ENCODE peak calls at places on chromosomes 6 and 20, in ten cellular contexts. One of them, this sample, is unnamed. For H3K9me3, the result is how much of the 10 kb centered on the place peaks cover.

GRCh38 chr6:44304282-44305199 is 8.6 kb downstream of the AARS2 start:
- DNase-seq in CD8-positive, alpha-beta T cell: peak
- DNase-seq in A549: peak
- DNase-seq in uterus: no peak
- DNase-seq in SJSA1: no peak
- DNase-seq in thoracic aorta: no peak
- DNase-seq in neural progenitor cell: peak
- DNase-seq in heart right ventricle: no peak
- DNase-seq in CD4-positive, CD25-positive, alpha-beta regulatory T cell: peak
- DNase-seq in ascending aorta: no peak
- DNase-seq in this sample: no peak

GRCh38 chr6:42690151-42690702 is 32.2 kb downstream of the PRPH2 start:
- DNase-seq in CD8-positive, alpha-beta T cell: no peak
- DNase-seq in SJSA1: no peak
- DNase-seq in CD4-positive, CD25-positive, alpha-beta regulatory T cell: no peak
- DNase-seq in heart right ventricle: no peak
- DNase-seq in neural progenitor cell: no peak
- DNase-seq in thoracic aorta: no peak
- DNase-seq in ascending aorta: no peak
- DNase-seq in uterus: no peak
- DNase-seq in A549: no peak
- DNase-seq in this sample: no peak

GRCh38 chr6:37021356-37022129 is 16.1 kb downstream of the FGD2 start:
- DNase-seq in A549: no peak
- DNase-seq in CD4-positive, CD25-positive, alpha-beta regulatory T cell: peak
- DNase-seq in heart right ventricle: no peak
- DNase-seq in uterus: no peak
- DNase-seq in neural progenitor cell: peak
- DNase-seq in SJSA1: no peak
- DNase-seq in thoracic aorta: no peak
- DNase-seq in ascending aorta: no peak
- DNase-seq in CD8-positive, alpha-beta T cell: peak
- DNase-seq in this sample: no peak

GRCh38 chr20:20083796-20084195 is 31.5 kb downstream of the CFAP61 start:
- DNase-seq in A549: peak
- DNase-seq in CD8-positive, alpha-beta T cell: no peak
- DNase-seq in uterus: no peak
- DNase-seq in heart right ventricle: no peak
- DNase-seq in ascending aorta: no peak
- DNase-seq in thoracic aorta: no peak
- DNase-seq in CD4-positive, CD25-positive, alpha-beta regulatory T cell: peak
- DNase-seq in SJSA1: no peak
- DNase-seq in neural progenitor cell: peak
- DNase-seq in this sample: no peak

GRCh38 chr6:88761237-88762031 is 202.0 kb downstream of the RNGTT start:
- DNase-seq in A549: no peak
- DNase-seq in heart right ventricle: no peak
- DNase-seq in CD4-positive, CD25-positive, alpha-beta regulatory T cell: peak
- DNase-seq in uterus: no peak
- DNase-seq in ascending aorta: no peak
- DNase-seq in CD8-positive, alpha-beta T cell: no peak
- DNase-seq in SJSA1: no peak
- DNase-seq in neural progenitor cell: peak
- DNase-seq in thoracic aorta: no peak
- DNase-seq in this sample: no peak

GRCh38 chr6:40755749-40756452 is 168.7 kb upstream of the LRFN2 start:
- DNase-seq in CD4-positive, CD25-positive, alpha-beta regulatory T cell: no peak
- DNase-seq in heart right ventricle: no peak
- DNase-seq in ascending aorta: no peak
- DNase-seq in neural progenitor cell: no peak
- DNase-seq in SJSA1: no peak
- DNase-seq in uterus: peak
- DNase-seq in A549: no peak
- DNase-seq in thoracic aorta: no peak
- DNase-seq in CD8-positive, alpha-beta T cell: no peak
- DNase-seq in this sample: no peak

GRCh38 chr20:47482705-47483104 is 19.0 kb upstream of the NCOA3 start:
- DNase-seq in ascending aorta: no peak
- DNase-seq in neural progenitor cell: no peak
- DNase-seq in SJSA1: no peak
- DNase-seq in CD8-positive, alpha-beta T cell: no peak
- DNase-seq in heart right ventricle: no peak
- DNase-seq in A549: no peak
- DNase-seq in CD4-positive, CD25-positive, alpha-beta regulatory T cell: no peak
- DNase-seq in uterus: no peak
- DNase-seq in thoracic aorta: no peak
- DNase-seq in this sample: no peak

GRCh38 chr6:109010703-109011102 is 83.9 kb downstream of the SESN1 start:
- DNase-seq in heart right ventricle: no peak
- DNase-seq in neural progenitor cell: no peak
- DNase-seq in CD8-positive, alpha-beta T cell: no peak
- DNase-seq in ascending aorta: no peak
- DNase-seq in CD4-positive, CD25-positive, alpha-beta regulatory T cell: no peak
- DNase-seq in A549: no peak
- DNase-seq in SJSA1: no peak
- DNase-seq in uterus: no peak
- DNase-seq in thoracic aorta: no peak
- DNase-seq in this sample: no peak

GRCh38 chr20:46006031-46006430 is 2.7 kb upstream of the MMP9 start:
- DNase-seq in A549: no peak
- DNase-seq in CD8-positive, alpha-beta T cell: no peak
- DNase-seq in ascending aorta: no peak
- DNase-seq in CD4-positive, CD25-positive, alpha-beta regulatory T cell: no peak
- DNase-seq in SJSA1: no peak
- DNase-seq in uterus: no peak
- DNase-seq in thoracic aorta: no peak
- DNase-seq in heart right ventricle: no peak
- DNase-seq in neural progenitor cell: no peak
- DNase-seq in this sample: no peak

GRCh38 chr6:115219645-115220044 is 841.0 kb downstream of the FRK start:
- DNase-seq in CD8-positive, alpha-beta T cell: no peak
- DNase-seq in neural progenitor cell: no peak
- DNase-seq in thoracic aorta: no peak
- DNase-seq in uterus: no peak
- DNase-seq in heart right ventricle: no peak
- DNase-seq in CD4-positive, CD25-positive, alpha-beta regulatory T cell: no peak
- DNase-seq in SJSA1: no peak
- DNase-seq in ascending aorta: no peak
- DNase-seq in A549: no peak
- DNase-seq in this sample: no peak

GRCh38 chr6:115216835-115217234 is 843.9 kb downstream of the FRK start:
- DNase-seq in thoracic aorta: no peak
- DNase-seq in SJSA1: no peak
- DNase-seq in CD8-positive, alpha-beta T cell: no peak
- DNase-seq in heart right ventricle: no peak
- DNase-seq in neural progenitor cell: no peak
- DNase-seq in ascending aorta: no peak
- DNase-seq in CD4-positive, CD25-positive, alpha-beta regulatory T cell: no peak
- DNase-seq in A549: no peak
- DNase-seq in uterus: no peak
- DNase-seq in this sample: no peak

DNA sequence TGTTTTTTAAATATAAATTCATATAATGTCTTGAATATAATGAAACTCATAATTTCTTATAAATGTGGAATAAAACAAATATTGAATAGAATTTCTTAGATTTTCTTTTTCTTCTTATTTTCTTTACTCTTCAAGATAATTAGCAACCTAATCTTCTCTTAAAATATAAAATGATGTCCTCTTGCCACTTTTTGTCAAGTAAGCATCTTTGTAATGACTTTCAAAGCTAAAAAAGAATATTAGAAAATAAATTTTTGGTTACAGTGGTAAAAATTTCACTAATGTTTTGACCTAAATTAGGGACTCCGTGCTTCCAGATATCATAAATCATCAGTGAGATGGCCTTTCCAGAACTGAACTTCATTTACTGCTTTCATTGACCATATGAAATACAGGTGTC is 846.4 kb downstream of the FRK start:
- DNase-seq in thoracic aorta: no peak
- DNase-seq in A549: no peak
- DNase-seq in CD8-positive, alpha-beta T cell: no peak
- DNase-seq in heart right ventricle: no peak
- DNase-seq in ascending aorta: no peak
- DNase-seq in CD4-positive, CD25-positive, alpha-beta regulatory T cell: no peak
- DNase-seq in SJSA1: no peak
- DNase-seq in neural progenitor cell: no peak
- DNase-seq in uterus: no peak
- DNase-seq in this sample: no peak
- H3K9me3 ChIP-seq in thoracic aorta: under half
- H3K9me3 ChIP-seq in A549: under half
- H3K9me3 ChIP-seq in CD8-positive, alpha-beta T cell: under half
- H3K9me3 ChIP-seq in heart right ventricle: under half
- H3K9me3 ChIP-seq in ascending aorta: under half
- H3K9me3 ChIP-seq in CD4-positive, CD25-positive, alpha-beta regulatory T cell: under half
- H3K9me3 ChIP-seq in SJSA1: under half
- H3K9me3 ChIP-seq in neural progenitor cell: under half
- H3K9me3 ChIP-seq in uterus: under half
- H3K9me3 ChIP-seq in this sample: under half

DNA sequence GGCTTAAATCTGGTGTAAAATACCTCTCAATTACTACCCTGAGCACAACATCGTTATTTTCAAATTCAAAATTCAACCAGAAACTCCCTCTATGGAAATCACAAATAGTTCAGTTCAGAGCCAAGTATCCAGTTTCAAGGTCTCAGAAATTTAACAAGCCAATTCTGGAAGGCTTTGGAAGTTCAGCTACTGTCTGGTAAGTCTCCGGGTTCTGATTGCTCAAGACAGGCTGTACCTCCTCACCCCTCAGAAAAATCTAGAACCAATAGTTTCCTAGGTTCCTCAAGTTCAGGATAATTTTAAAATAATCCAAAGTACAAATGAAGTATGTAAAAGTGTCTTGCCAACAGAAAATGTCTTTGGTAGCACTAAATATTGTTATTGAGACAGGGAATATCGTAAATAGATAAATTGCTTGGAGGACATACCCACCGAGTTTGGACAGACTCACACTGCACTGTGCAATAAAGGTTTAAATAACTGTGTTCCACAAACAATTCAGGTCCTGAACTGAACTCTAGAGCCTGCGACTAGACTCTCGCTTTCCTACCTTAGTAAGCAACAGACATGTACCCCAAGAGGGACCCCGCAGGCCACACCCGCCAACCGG is 729 bp downstream of the ATG5 start:
- DNase-seq in thoracic aorta: no peak
- DNase-seq in heart right ventricle: no peak
- DNase-seq in neural progenitor cell: no peak
- DNase-seq in uterus: no peak
- DNase-seq in ascending aorta: no peak
- DNase-seq in A549: no peak
- DNase-seq in SJSA1: no peak
- DNase-seq in CD8-positive, alpha-beta T cell: no peak
- DNase-seq in CD4-positive, CD25-positive, alpha-beta regulatory T cell: no peak
- DNase-seq in this sample: no peak
- H3K4me3 ChIP-seq in thoracic aorta: peak
- H3K4me3 ChIP-seq in heart right ventricle: peak
- H3K4me3 ChIP-seq in neural progenitor cell: peak
- H3K4me3 ChIP-seq in uterus: peak
- H3K4me3 ChIP-seq in ascending aorta: peak
- H3K4me3 ChIP-seq in A549: peak
- H3K4me3 ChIP-seq in SJSA1: peak
- H3K4me3 ChIP-seq in CD8-positive, alpha-beta T cell: peak
- H3K4me3 ChIP-seq in CD4-positive, CD25-positive, alpha-beta regulatory T cell: peak
- H3K4me3 ChIP-seq in this sample: peak

GRCh38 chr6:66153247-66153646 is 446.2 kb upstream of the EYS start:
- DNase-seq in SJSA1: no peak
- DNase-seq in ascending aorta: no peak
- DNase-seq in A549: no peak
- DNase-seq in heart right ventricle: no peak
- DNase-seq in CD8-positive, alpha-beta T cell: no peak
- DNase-seq in uterus: no peak
- DNase-seq in neural progenitor cell: no peak
- DNase-seq in thoracic aorta: no peak
- DNase-seq in CD4-positive, CD25-positive, alpha-beta regulatory T cell: no peak
- DNase-seq in this sample: no peak
- H3K9me3 ChIP-seq in SJSA1: under half
- H3K9me3 ChIP-seq in ascending aorta: under half
- H3K9me3 ChIP-seq in A549: under half
- H3K9me3 ChIP-seq in heart right ventricle: under half
- H3K9me3 ChIP-seq in CD8-positive, alpha-beta T cell: under half
- H3K9me3 ChIP-seq in uterus: under half
- H3K9me3 ChIP-seq in neural progenitor cell: under half
- H3K9me3 ChIP-seq in thoracic aorta: under half
- H3K9me3 ChIP-seq in CD4-positive, CD25-positive, alpha-beta regulatory T cell: under half
- H3K9me3 ChIP-seq in this sample: under half

DNA sequence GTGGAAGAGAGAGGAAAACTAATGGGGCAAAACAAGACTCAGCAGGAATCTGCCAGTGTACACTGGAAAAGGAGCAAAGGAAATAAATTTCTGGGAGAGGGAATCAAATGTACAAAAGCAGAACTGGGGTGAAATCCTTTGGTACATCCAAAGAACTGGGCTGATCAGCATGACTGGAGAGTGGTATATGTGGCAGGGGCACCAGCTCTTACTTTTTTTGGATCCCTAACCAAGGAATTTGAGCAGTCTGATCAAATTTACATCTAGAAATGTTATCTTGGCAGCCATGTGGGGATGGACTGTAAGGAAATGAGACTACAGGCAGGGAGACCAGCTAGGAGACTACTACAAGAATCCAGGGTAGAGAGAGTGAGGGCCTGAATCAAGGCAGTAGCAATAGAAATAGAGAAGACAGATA is 1.2 kb upstream of the ZSCAN31 start:
- DNase-seq in thoracic aorta: no peak
- DNase-seq in A549: no peak
- DNase-seq in CD8-positive, alpha-beta T cell: no peak
- DNase-seq in CD4-positive, CD25-positive, alpha-beta regulatory T cell: no peak
- DNase-seq in neural progenitor cell: no peak
- DNase-seq in ascending aorta: no peak
- DNase-seq in uterus: no peak
- DNase-seq in heart right ventricle: no peak
- DNase-seq in SJSA1: no peak
- DNase-seq in this sample: no peak
- H3K4me3 ChIP-seq in thoracic aorta: peak
- H3K4me3 ChIP-seq in A549: no peak
- H3K4me3 ChIP-seq in CD8-positive, alpha-beta T cell: no peak
- H3K4me3 ChIP-seq in CD4-positive, CD25-positive, alpha-beta regulatory T cell: peak
- H3K4me3 ChIP-seq in neural progenitor cell: peak
- H3K4me3 ChIP-seq in ascending aorta: peak
- H3K4me3 ChIP-seq in uterus: peak
- H3K4me3 ChIP-seq in heart right ventricle: peak
- H3K4me3 ChIP-seq in SJSA1: peak
- H3K4me3 ChIP-seq in this sample: no peak

GRCh38 chr6:165163519-165163918 is 145.9 kb downstream of the C6orf118 start:
- DNase-seq in neural progenitor cell: no peak
- DNase-seq in uterus: no peak
- DNase-seq in thoracic aorta: no peak
- DNase-seq in CD8-positive, alpha-beta T cell: no peak
- DNase-seq in CD4-positive, CD25-positive, alpha-beta regulatory T cell: no peak
- DNase-seq in heart right ventricle: no peak
- DNase-seq in SJSA1: no peak
- DNase-seq in A549: no peak
- DNase-seq in ascending aorta: no peak
- DNase-seq in this sample: no peak
- H3K9me3 ChIP-seq in neural progenitor cell: under half
- H3K9me3 ChIP-seq in uterus: under half
- H3K9me3 ChIP-seq in thoracic aorta: under half
- H3K9me3 ChIP-seq in CD8-positive, alpha-beta T cell: under half
- H3K9me3 ChIP-seq in CD4-positive, CD25-positive, alpha-beta regulatory T cell: under half
- H3K9me3 ChIP-seq in heart right ventricle: under half
- H3K9me3 ChIP-seq in SJSA1: under half
- H3K9me3 ChIP-seq in A549: under half
- H3K9me3 ChIP-seq in ascending aorta: under half
- H3K9me3 ChIP-seq in this sample: under half